ENCODE peak calls at places on chromosomes 12 and 14, in four cellular contexts. V, K, A and E are unnamed samples. For H3K9me3 and H3K4me1, the result is how much of the 10 kb centered on the place peaks cover.

GRCh38 chr14:92277031-92277430 is 45.9 kb upstream of the SLC24A4 start:
- DNase-seq in K (no peak), A (no peak), V (no peak), E (no peak)

GRCh38 chr12:109995366-109995702 is 834 bp downstream of the GIT2 start:
- DNase-seq in A (peak), V (no peak), K (no peak), E (no peak)

GRCh38 chr12:131908716-131909595 is 14.5 kb downstream of the ULK1 start:
- DNase-seq in V (no peak), A (no peak), K (no peak), E (no peak)

GRCh38 chr14:36666416-36667206 is 5.0 kb downstream of the PAX9 start:
- DNase-seq in K (no peak), A (no peak), V (no peak), E (no peak)

GRCh38 chr12:85277900-85278597 is 2.0 kb upstream of the ALX1 start:
- DNase-seq in V (no peak), A (no peak), K (no peak), E (peak)

GRCh38 chr12:52338241-52338960 is 17.2 kb upstream of the KRT83 start:
- DNase-seq in K (no peak), A (no peak), V (no peak), E (no peak)

GRCh38 chr12:76782440-76782996 is 18.6 kb downstream of the ZDHHC17 start:
- DNase-seq in V (no peak), K (no peak), A (no peak), E (no peak)

GRCh38 chr14:76923422-76924362 is 97.5 kb downstream of the LRRC74A start:
- DNase-seq in A (no peak), V (no peak), K (no peak), E (no peak)

GRCh38 chr14:91387135-91387849 is 30.3 kb downstream of the CCDC88C start:
- DNase-seq in A (no peak), K (no peak), V (no peak), E (peak)

GRCh38 chr12:46523446-46523845 is 150.9 kb upstream of the SLC38A2 start:
- DNase-seq in K (no peak), A (no peak), V (peak), E (no peak)

GRCh38 chr12:127785936-127786335 is 481.0 kb upstream of the TMEM132C start:
- DNase-seq in K (no peak), A (no peak), V (no peak), E (no peak)

GRCh38 chr14:49972199-49972671 is 79.4 kb downstream of the ARF6 start:
- DNase-seq in V (no peak), K (no peak), A (peak), E (no peak)

GRCh38 chr12:123938679-123939480 is 33.8 kb downstream of the CCDC92 start:
- DNase-seq in K (no peak), A (no peak), V (peak), E (no peak)

GRCh38 chr12:119258149-119258548 is 76.4 kb upstream of the CCDC60 start:
- DNase-seq in K (no peak), V (no peak), A (no peak), E (no peak)

GRCh38 chr14:61426048-61426447 is 104.7 kb downstream of the PRKCH start:
- DNase-seq in V (no peak), A (peak), K (no peak), E (no peak)

GRCh38 chr14:61428261-61428660 is 106.9 kb downstream of the PRKCH start:
- DNase-seq in V (no peak), K (no peak), A (no peak), E (no peak)

GRCh38 chr14:61433169-61433568 is 111.8 kb downstream of the PRKCH start:
- DNase-seq in V (no peak), A (no peak), K (no peak), E (no peak)

GRCh38 chr14:61430066-61430757 is 108.8 kb downstream of the PRKCH start:
- DNase-seq in K (no peak), V (no peak), A (peak), E (no peak)

GRCh38 chr14:61429316-61429715 is 107.9 kb downstream of the PRKCH start:
- DNase-seq in A (no peak), K (no peak), V (no peak), E (no peak)
- H3K9me3 ChIP-seq in A (under half), K (under half), V (under half), E (under half)

GRCh38 chr14:53510281-53510912 is 357.3 kb upstream of the DDHD1 start:
- DNase-seq in K (no peak), V (no peak), A (no peak), E (no peak)

GRCh38 chr14:53516261-53516774 is 363.2 kb upstream of the DDHD1 start:
- DNase-seq in A (no peak), V (no peak), K (no peak), E (no peak)

GRCh38 chr14:53519137-53519536 is 366.0 kb upstream of the DDHD1 start:
- DNase-seq in K (no peak), A (no peak), V (no peak), E (no peak)

GRCh38 chr14:53517276-53517960 is 364.3 kb upstream of the DDHD1 start:
- DNase-seq in K (no peak), V (no peak), A (no peak), E (no peak)

GRCh38 chr14:53515264-53515663 is 362.1 kb upstream of the DDHD1 start:
- DNase-seq in K (no peak), A (no peak), V (no peak), E (no peak)
- H3K4me1 ChIP-seq in K (under half), A (under half), V (under half), E (under half)

DNA sequence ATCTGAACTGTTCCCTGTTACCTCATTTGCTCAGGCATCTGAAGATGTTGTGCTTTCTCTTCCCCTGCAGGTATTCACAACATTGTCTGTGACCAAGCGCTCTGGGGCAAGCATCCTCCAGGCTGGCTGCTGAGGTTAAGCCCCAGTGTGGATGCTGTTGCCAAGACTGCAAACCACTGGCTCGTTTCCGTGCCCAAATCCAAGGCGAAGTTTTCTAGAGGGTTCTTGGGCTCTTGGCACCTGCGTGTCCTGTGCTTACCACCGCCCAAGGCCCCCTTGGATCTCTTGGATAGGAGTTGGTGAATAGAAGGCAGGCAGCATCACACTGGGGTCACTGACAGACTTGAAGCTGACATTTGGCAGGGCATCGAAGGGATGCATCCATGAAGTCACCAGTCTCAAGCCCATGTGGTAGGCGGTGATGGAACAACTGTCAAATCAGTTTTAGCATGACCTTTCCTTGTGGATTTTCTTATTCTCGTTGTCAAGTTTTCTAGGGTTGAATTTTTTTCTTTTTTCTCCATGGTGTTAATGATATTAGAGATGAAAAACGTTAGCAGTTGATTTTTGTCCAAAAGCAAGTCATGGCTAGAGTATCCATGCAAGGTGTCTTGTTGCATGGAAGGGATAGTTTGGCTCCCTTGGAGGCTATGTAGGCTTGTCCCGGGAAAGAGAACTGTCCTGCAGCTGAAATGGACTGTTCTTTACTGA is 44.9 kb downstream of the EID3 start:
- DNase-seq in K (no peak), A (no peak), V (no peak), E (no peak)
- H3K27ac ChIP-seq in K (no peak), A (no peak), V (no peak), E (no peak)

GRCh38 chr12:24049101-24049500 is 99.6 kb upstream of the SOX5 start:
- DNase-seq in V (no peak), A (no peak), K (no peak), E (no peak)
- H3K9me3 ChIP-seq in V (under half), A (under half), K (under half), E (under half)

GRCh38 chr14:35628989-35629388 is 95.0 kb downstream of the INSM2 start:
- DNase-seq in K (no peak), V (no peak), A (no peak), E (no peak)
- H3K4me1 ChIP-seq in K (under half), V (under half), A (under half), E (under half)

DNA sequence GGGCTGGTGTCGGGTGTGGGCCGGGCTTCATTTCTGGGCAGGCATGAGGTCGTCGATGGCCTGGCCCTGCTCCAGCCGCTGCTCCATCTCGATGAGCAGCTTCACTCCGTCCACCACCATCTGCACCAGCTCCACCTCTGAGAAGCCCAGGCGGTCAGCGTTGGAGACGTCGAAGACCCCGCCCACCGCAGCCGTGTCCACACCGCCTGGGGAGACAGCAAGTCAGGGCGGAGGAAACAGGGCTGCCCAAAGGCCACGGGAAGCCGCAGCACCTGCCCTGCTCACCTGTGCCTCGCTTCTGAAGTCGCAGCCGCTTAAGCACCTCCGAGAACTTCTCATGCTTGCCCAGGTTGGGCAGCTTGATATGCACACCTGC is 2.8 kb downstream of the CKB start:
- DNase-seq in V (no peak), A (no peak), K (no peak), E (peak)
- H3K27ac ChIP-seq in V (no peak), A (peak), K (no peak), E (no peak)

GRCh38 chr12:125222876-125223275 is 157.6 kb downstream of the AACS start:
- DNase-seq in K (no peak), A (no peak), V (no peak), E (no peak)
- H3K9me3 ChIP-seq in K (under half), A (under half), V (under half), E (under half)

DNA sequence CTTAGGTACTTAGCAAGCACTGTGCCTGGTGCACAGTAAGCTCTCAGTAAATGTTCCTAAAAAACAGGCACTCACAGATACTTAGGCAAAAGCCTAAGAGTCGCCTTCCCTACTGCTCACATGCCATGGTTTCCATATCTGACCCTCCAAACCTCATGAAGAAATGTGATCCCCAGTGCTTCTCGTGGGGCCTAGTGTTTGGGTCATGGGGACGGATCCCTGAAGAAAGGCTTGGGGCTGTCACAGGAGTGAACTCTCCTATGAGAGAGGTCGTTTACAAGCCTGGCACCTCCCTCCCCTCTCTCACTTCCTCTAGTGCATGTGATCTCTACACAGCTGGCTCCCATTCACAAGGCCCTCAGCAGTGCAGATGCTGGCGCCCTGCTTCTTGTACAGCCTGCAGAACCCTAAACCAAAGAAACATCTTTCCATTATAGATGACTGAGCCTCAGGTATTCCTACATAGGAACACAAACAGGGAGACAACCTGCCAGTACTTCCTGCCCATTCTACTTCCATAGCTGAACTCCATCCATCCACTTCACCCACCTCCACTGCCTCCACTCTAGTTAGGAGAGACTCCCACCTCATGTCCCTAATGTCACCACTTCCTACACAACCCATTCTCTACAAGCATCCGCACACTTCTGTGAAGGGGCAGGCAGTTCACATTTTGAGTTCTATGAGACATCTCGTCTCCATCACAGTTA is 2.9 kb downstream of the SLC15A4 start:
- DNase-seq in A (peak), V (no peak), K (no peak), E (peak)
- H3K4me1 ChIP-seq in A (half or more), V (under half), K (under half), E (under half)

GRCh38 chr14:94054936-94055335 is 26.1 kb downstream of the DDX24 start:
- DNase-seq in A (no peak), V (no peak), K (no peak), E (no peak)

GRCh38 chr14:94056579-94057308 is 24.3 kb downstream of the DDX24 start:
- DNase-seq in A (no peak), V (no peak), K (peak), E (no peak)

GRCh38 chr14:94058674-94059138 is 22.3 kb downstream of the DDX24 start:
- DNase-seq in K (no peak), V (no peak), A (peak), E (no peak)

GRCh38 chr14:94059998-94060397 is 21.0 kb downstream of the DDX24 start:
- DNase-seq in A (no peak), K (no peak), V (no peak), E (no peak)

DNA sequence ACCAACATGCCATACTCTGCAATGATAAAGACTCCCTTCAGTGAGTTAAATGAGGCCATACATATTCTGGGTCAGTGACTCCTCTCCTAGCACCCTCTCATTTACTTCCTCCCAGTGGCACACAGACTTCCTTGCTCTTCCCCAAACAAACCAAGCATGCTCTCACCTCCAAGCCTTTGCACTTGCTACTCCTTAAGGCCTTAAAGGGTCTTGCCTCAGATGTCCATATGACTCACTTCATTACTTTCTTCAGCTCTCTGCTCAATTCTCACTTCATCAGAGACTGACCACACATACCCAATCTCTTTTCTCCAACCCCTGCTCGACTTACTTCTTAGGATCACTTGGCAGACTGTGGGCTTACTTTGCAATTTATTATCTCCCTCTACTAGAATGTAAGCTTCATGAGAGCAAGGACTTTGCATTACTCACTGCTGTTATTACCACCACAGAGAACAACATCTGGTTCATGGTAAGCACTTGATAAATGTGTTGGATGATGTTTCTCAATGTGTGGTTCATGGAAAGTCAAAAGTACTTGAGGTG is 22.8 kb downstream of the DDX24 start:
- DNase-seq in V (no peak), A (no peak), K (no peak), E (no peak)
- H3K27ac ChIP-seq in V (no peak), A (peak), K (no peak), E (no peak)